ENCODE peak calls at places on chromosome 18, in four cellular contexts. L, M, R and V are unnamed samples.

GRCh38 chr18:30094556-30094955 is 948.0 kb downstream of the DSC3 start:
- DNase-seq in L (peak), M (no peak), R (no peak), V (no peak)

GRCh38 chr18:64974378-64975125 is 776.3 kb upstream of the CDH7 start:
- DNase-seq in L (no peak), M (no peak), R (no peak), V (no peak)

GRCh38 chr18:13932285-13933025 is 17.1 kb upstream of the MC2R start:
- DNase-seq in L (no peak), M (no peak), R (no peak), V (no peak)

GRCh38 chr18:77676901-77677300 is 427.3 kb downstream of the GALR1 start:
- DNase-seq in L (no peak), M (no peak), R (no peak), V (no peak)

GRCh38 chr18:76496200-76496890 is 1.3 kb upstream of the ZNF516 start:
- DNase-seq in L (peak), M (no peak), R (no peak), V (no peak)

GRCh38 chr18:5455644-5456043 is 88.2 kb downstream of the EPB41L3 start:
- DNase-seq in L (no peak), M (peak), R (no peak), V (no peak)

GRCh38 chr18:22267697-22268096 is 98.3 kb downstream of the GATA6 start:
- DNase-seq in L (peak), M (no peak), R (no peak), V (no peak)

GRCh38 chr18:64519191-64519590 is 370.3 kb upstream of the LINC00305 start:
- DNase-seq in L (no peak), M (no peak), R (no peak), V (no peak)

GRCh38 chr18:10170375-10170774 is 256.6 kb downstream of the VAPA start:
- DNase-seq in L (no peak), M (no peak), R (no peak), V (no peak)